ENCODE peak calls at places on chromosomes 12 and 14, in seven cellular contexts. One of them, this sample, is unnamed.
A peak's percentile ranks its signal among the peaks of the same experiment; 100 is the strongest.

GRCh38 chr14:94601961-94602391 is 10.2 kb upstream of the SERPINA3 start:
- DNase-seq in suprapubic skin: peak; percentile 88
- DNase-seq in psoas muscle: peak; percentile 79
- DNase-seq in GM23338: no peak
- DNase-seq in CD4-positive, alpha-beta T cell: no peak
- DNase-seq in PC-9: no peak
- DNase-seq in activated CD8-positive, alpha-beta T cell treated with anti-CD3 and anti-CD28 coated beads for 36 hours: no peak
- DNase-seq in this sample: peak; percentile 38

GRCh38 chr14:95190346-95190840 is 33.1 kb upstream of the DICER1 start:
- DNase-seq in suprapubic skin: no peak
- DNase-seq in activated CD8-positive, alpha-beta T cell treated with anti-CD3 and anti-CD28 coated beads for 36 hours: no peak
- DNase-seq in GM23338: no peak
- DNase-seq in psoas muscle: no peak
- DNase-seq in CD4-positive, alpha-beta T cell: no peak
- DNase-seq in PC-9: no peak
- DNase-seq in this sample: no peak

GRCh38 chr12:57089259-57090245 is 638 bp downstream of the NAB2 start:
- DNase-seq in psoas muscle: peak; percentile 77
- DNase-seq in CD4-positive, alpha-beta T cell: no peak
- DNase-seq in PC-9: peak; percentile 61
- DNase-seq in activated CD8-positive, alpha-beta T cell treated with anti-CD3 and anti-CD28 coated beads for 36 hours: peak; percentile 83
- DNase-seq in GM23338: peak; percentile 49
- DNase-seq in suprapubic skin: peak; percentile 87
- DNase-seq in this sample: no peak

GRCh38 chr12:101819467-101819866 is 11.3 kb downstream of the GNPTAB start:
- DNase-seq in CD4-positive, alpha-beta T cell: no peak
- DNase-seq in PC-9: no peak
- DNase-seq in GM23338: no peak
- DNase-seq in activated CD8-positive, alpha-beta T cell treated with anti-CD3 and anti-CD28 coated beads for 36 hours: no peak
- DNase-seq in psoas muscle: no peak
- DNase-seq in suprapubic skin: no peak
- DNase-seq in this sample: no peak

GRCh38 chr12:57237653-57237951 is 8.1 kb downstream of the SHMT2 start:
- DNase-seq in GM23338: peak; percentile 9
- DNase-seq in PC-9: peak; percentile 26
- DNase-seq in psoas muscle: no peak
- DNase-seq in suprapubic skin: no peak
- DNase-seq in CD4-positive, alpha-beta T cell: no peak
- DNase-seq in activated CD8-positive, alpha-beta T cell treated with anti-CD3 and anti-CD28 coated beads for 36 hours: no peak
- DNase-seq in this sample: no peak

GRCh38 chr14:99327458-99328250 is 55.7 kb upstream of the BCL11B start:
- DNase-seq in activated CD8-positive, alpha-beta T cell treated with anti-CD3 and anti-CD28 coated beads for 36 hours: no peak
- DNase-seq in GM23338: peak; percentile 46
- DNase-seq in psoas muscle: no peak
- DNase-seq in suprapubic skin: peak; percentile 31
- DNase-seq in PC-9: no peak
- DNase-seq in CD4-positive, alpha-beta T cell: no peak
- DNase-seq in this sample: no peak

GRCh38 chr12:51621155-51621922 is 30.3 kb downstream of the SCN8A start:
- DNase-seq in suprapubic skin: no peak
- DNase-seq in psoas muscle: no peak
- DNase-seq in GM23338: no peak
- DNase-seq in activated CD8-positive, alpha-beta T cell treated with anti-CD3 and anti-CD28 coated beads for 36 hours: no peak
- DNase-seq in PC-9: no peak
- DNase-seq in CD4-positive, alpha-beta T cell: no peak
- DNase-seq in this sample: no peak

GRCh38 chr12:117507547-117507946 is 146.1 kb upstream of the NOS1 start:
- DNase-seq in activated CD8-positive, alpha-beta T cell treated with anti-CD3 and anti-CD28 coated beads for 36 hours: no peak
- DNase-seq in psoas muscle: no peak
- DNase-seq in PC-9: no peak
- DNase-seq in suprapubic skin: no peak
- DNase-seq in GM23338: no peak
- DNase-seq in CD4-positive, alpha-beta T cell: no peak
- DNase-seq in this sample: no peak

GRCh38 chr14:20494935-20495766 is 10.2 kb upstream of the RNASE10 start:
- DNase-seq in activated CD8-positive, alpha-beta T cell treated with anti-CD3 and anti-CD28 coated beads for 36 hours: no peak
- DNase-seq in GM23338: no peak
- DNase-seq in suprapubic skin: no peak
- DNase-seq in CD4-positive, alpha-beta T cell: no peak
- DNase-seq in psoas muscle: no peak
- DNase-seq in PC-9: peak; percentile 23
- DNase-seq in this sample: no peak

GRCh38 chr12:52759218-52759617 is 17.9 kb downstream of the KRT76 start:
- DNase-seq in PC-9: no peak
- DNase-seq in activated CD8-positive, alpha-beta T cell treated with anti-CD3 and anti-CD28 coated beads for 36 hours: no peak
- DNase-seq in GM23338: no peak
- DNase-seq in psoas muscle: no peak
- DNase-seq in suprapubic skin: no peak
- DNase-seq in CD4-positive, alpha-beta T cell: no peak
- DNase-seq in this sample: no peak

GRCh38 chr14:97100306-97100705 is 303.1 kb downstream of the VRK1 start:
- DNase-seq in PC-9: no peak
- DNase-seq in CD4-positive, alpha-beta T cell: no peak
- DNase-seq in GM23338: peak; percentile 17
- DNase-seq in activated CD8-positive, alpha-beta T cell treated with anti-CD3 and anti-CD28 coated beads for 36 hours: no peak
- DNase-seq in psoas muscle: no peak
- DNase-seq in suprapubic skin: no peak
- DNase-seq in this sample: no peak
- TF ChIP-seq CTCF in PC-9: no peak
- TF ChIP-seq CTCF in CD4-positive, alpha-beta T cell: no peak
- TF ChIP-seq CTCF in GM23338: no peak
- TF ChIP-seq CTCF in activated CD8-positive, alpha-beta T cell treated with anti-CD3 and anti-CD28 coated beads for 36 hours: no peak
- TF ChIP-seq CTCF in psoas muscle: no peak
- TF ChIP-seq CTCF in suprapubic skin: no peak
- TF ChIP-seq CTCF in this sample: no peak

GRCh38 chr12:109800536-109800935 is 32.7 kb downstream of the TRPV4 start:
- DNase-seq in CD4-positive, alpha-beta T cell: no peak
- DNase-seq in suprapubic skin: no peak
- DNase-seq in activated CD8-positive, alpha-beta T cell treated with anti-CD3 and anti-CD28 coated beads for 36 hours: no peak
- DNase-seq in PC-9: no peak
- DNase-seq in GM23338: no peak
- DNase-seq in psoas muscle: no peak
- DNase-seq in this sample: no peak

GRCh38 chr12:109796057-109796456 is 37.1 kb downstream of the TRPV4 start:
- DNase-seq in suprapubic skin: no peak
- DNase-seq in psoas muscle: no peak
- DNase-seq in activated CD8-positive, alpha-beta T cell treated with anti-CD3 and anti-CD28 coated beads for 36 hours: no peak
- DNase-seq in GM23338: no peak
- DNase-seq in CD4-positive, alpha-beta T cell: no peak
- DNase-seq in PC-9: no peak
- DNase-seq in this sample: no peak

GRCh38 chr12:109798691-109799090 is 34.5 kb downstream of the TRPV4 start:
- DNase-seq in GM23338: no peak
- DNase-seq in PC-9: no peak
- DNase-seq in activated CD8-positive, alpha-beta T cell treated with anti-CD3 and anti-CD28 coated beads for 36 hours: no peak
- DNase-seq in psoas muscle: no peak
- DNase-seq in suprapubic skin: no peak
- DNase-seq in CD4-positive, alpha-beta T cell: no peak
- DNase-seq in this sample: no peak

GRCh38 chr12:109795023-109795422 is 38.2 kb downstream of the TRPV4 start:
- DNase-seq in PC-9: no peak
- DNase-seq in CD4-positive, alpha-beta T cell: no peak
- DNase-seq in activated CD8-positive, alpha-beta T cell treated with anti-CD3 and anti-CD28 coated beads for 36 hours: no peak
- DNase-seq in suprapubic skin: no peak
- DNase-seq in GM23338: no peak
- DNase-seq in psoas muscle: no peak
- DNase-seq in this sample: no peak

DNA sequence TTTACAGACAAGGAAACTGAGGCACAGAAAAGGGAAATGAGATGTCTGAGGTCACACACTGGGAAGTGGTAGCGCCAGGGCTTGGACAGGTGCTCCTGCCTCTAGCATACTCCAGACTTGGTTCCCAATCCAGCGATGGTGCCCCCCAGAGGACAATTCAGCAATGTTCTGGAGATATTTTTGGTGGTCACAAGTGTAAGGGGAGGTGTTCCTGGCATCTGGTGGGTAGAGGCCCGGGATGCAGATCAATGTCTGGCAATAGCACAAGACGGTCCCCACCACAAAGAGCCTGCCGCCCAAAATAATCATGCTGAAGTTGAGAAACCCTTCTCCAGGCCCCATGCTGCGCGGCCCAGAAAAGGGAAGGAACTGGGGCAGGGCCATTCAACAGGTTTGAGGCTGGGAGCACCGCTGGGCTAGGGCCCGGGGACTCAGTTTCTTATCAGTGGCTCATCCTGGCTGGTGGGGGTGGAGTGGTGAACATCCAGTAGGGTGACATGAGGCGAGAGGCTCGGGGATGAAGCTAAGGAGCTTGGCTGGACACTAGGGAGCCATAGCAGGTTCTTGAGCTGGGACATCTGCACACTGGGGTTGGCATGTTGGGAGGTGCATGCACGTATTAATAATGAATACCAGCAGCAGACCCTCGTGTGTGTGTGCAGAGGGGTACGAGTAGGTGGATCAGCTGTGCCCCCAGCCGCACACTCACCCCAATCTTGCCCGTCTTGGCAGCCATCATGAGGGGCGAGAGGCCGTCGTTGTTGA is 35.1 kb downstream of the TRPV4 start:
- DNase-seq in CD4-positive, alpha-beta T cell: no peak
- DNase-seq in GM23338: peak; percentile 64
- DNase-seq in suprapubic skin: no peak
- DNase-seq in PC-9: no peak
- DNase-seq in psoas muscle: no peak
- DNase-seq in activated CD8-positive, alpha-beta T cell treated with anti-CD3 and anti-CD28 coated beads for 36 hours: peak; percentile 28
- DNase-seq in this sample: no peak
- TF ChIP-seq CTCF in CD4-positive, alpha-beta T cell: no peak
- TF ChIP-seq CTCF in GM23338: peak; percentile 56
- TF ChIP-seq CTCF in suprapubic skin: no peak
- TF ChIP-seq CTCF in PC-9: no peak
- TF ChIP-seq CTCF in psoas muscle: no peak
- TF ChIP-seq CTCF in activated CD8-positive, alpha-beta T cell treated with anti-CD3 and anti-CD28 coated beads for 36 hours: peak; percentile 35
- TF ChIP-seq CTCF in this sample: no peak

DNA sequence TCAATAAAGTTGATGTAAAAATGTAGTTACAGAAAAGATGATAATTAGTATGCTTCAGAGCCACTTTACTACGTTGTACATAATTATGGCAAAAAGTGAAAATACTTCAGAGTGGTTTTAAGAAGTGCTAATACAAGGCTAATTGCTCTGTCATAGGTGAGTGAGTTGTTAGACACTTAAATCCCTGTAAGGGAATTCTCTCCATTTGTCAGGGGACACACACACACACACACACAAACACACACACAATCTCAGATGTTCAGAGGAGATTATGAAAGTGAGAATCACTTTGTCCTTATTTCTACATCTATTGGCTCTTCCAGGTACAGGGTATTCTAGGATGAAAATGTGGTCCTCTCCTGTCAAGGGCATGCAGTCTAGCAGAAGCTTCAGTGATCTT is 208.3 kb upstream of the PELI2 start:
- DNase-seq in suprapubic skin: no peak
- DNase-seq in psoas muscle: no peak
- DNase-seq in activated CD8-positive, alpha-beta T cell treated with anti-CD3 and anti-CD28 coated beads for 36 hours: no peak
- DNase-seq in PC-9: no peak
- DNase-seq in CD4-positive, alpha-beta T cell: no peak
- DNase-seq in GM23338: no peak
- DNase-seq in this sample: no peak
- TF ChIP-seq CTCF in suprapubic skin: no peak
- TF ChIP-seq CTCF in psoas muscle: no peak
- TF ChIP-seq CTCF in activated CD8-positive, alpha-beta T cell treated with anti-CD3 and anti-CD28 coated beads for 36 hours: no peak
- TF ChIP-seq CTCF in PC-9: no peak
- TF ChIP-seq CTCF in CD4-positive, alpha-beta T cell: no peak
- TF ChIP-seq CTCF in GM23338: no peak
- TF ChIP-seq CTCF in this sample: no peak

DNA sequence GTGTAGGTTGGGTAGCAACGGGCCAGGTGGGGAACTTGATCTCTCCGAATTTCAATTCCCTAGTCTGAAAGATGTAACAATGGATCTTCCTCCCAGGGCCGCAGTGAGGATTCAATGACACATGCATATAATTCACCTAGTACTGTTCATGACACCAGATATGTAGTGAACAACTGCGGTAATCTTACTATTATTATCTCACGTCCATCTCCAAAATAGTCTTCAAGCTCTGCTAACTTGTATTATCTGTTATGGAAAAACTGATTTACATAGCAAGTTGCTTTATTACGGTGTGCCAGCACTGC is 26.4 kb downstream of the MOK start:
- DNase-seq in CD4-positive, alpha-beta T cell: no peak
- DNase-seq in PC-9: no peak
- DNase-seq in activated CD8-positive, alpha-beta T cell treated with anti-CD3 and anti-CD28 coated beads for 36 hours: no peak
- DNase-seq in GM23338: no peak
- DNase-seq in psoas muscle: no peak
- DNase-seq in suprapubic skin: no peak
- DNase-seq in this sample: no peak
- TF ChIP-seq CTCF in CD4-positive, alpha-beta T cell: no peak
- TF ChIP-seq CTCF in PC-9: no peak
- TF ChIP-seq CTCF in activated CD8-positive, alpha-beta T cell treated with anti-CD3 and anti-CD28 coated beads for 36 hours: no peak
- TF ChIP-seq CTCF in GM23338: no peak
- TF ChIP-seq CTCF in psoas muscle: no peak
- TF ChIP-seq CTCF in suprapubic skin: no peak
- TF ChIP-seq CTCF in this sample: no peak

GRCh38 chr12:91367234-91367849 is 184.7 kb upstream of the DCN start:
- DNase-seq in CD4-positive, alpha-beta T cell: no peak
- DNase-seq in PC-9: no peak
- DNase-seq in GM23338: no peak
- DNase-seq in activated CD8-positive, alpha-beta T cell treated with anti-CD3 and anti-CD28 coated beads for 36 hours: no peak
- DNase-seq in suprapubic skin: no peak
- DNase-seq in psoas muscle: no peak
- DNase-seq in this sample: no peak
- TF ChIP-seq CTCF in CD4-positive, alpha-beta T cell: peak; percentile 30
- TF ChIP-seq CTCF in PC-9: peak; percentile 70
- TF ChIP-seq CTCF in GM23338: peak; percentile 64
- TF ChIP-seq CTCF in activated CD8-positive, alpha-beta T cell treated with anti-CD3 and anti-CD28 coated beads for 36 hours: peak; percentile 42
- TF ChIP-seq CTCF in suprapubic skin: no peak
- TF ChIP-seq CTCF in psoas muscle: peak; percentile 14
- TF ChIP-seq CTCF in this sample: no peak

GRCh38 chr12:14418526-14418925 is 53.0 kb downstream of the ATF7IP start:
- DNase-seq in activated CD8-positive, alpha-beta T cell treated with anti-CD3 and anti-CD28 coated beads for 36 hours: no peak
- DNase-seq in suprapubic skin: no peak
- DNase-seq in CD4-positive, alpha-beta T cell: no peak
- DNase-seq in GM23338: no peak
- DNase-seq in PC-9: no peak
- DNase-seq in psoas muscle: no peak
- DNase-seq in this sample: no peak
- TF ChIP-seq CTCF in activated CD8-positive, alpha-beta T cell treated with anti-CD3 and anti-CD28 coated beads for 36 hours: peak; percentile 60
- TF ChIP-seq CTCF in suprapubic skin: no peak
- TF ChIP-seq CTCF in CD4-positive, alpha-beta T cell: peak; percentile 69
- TF ChIP-seq CTCF in GM23338: no peak
- TF ChIP-seq CTCF in PC-9: no peak
- TF ChIP-seq CTCF in psoas muscle: peak; percentile 36
- TF ChIP-seq CTCF in this sample: no peak

GRCh38 chr12:49633703-49634311 is 10.4 kb downstream of the PRPF40B start:
- DNase-seq in psoas muscle: no peak
- DNase-seq in CD4-positive, alpha-beta T cell: no peak
- DNase-seq in PC-9: no peak
- DNase-seq in suprapubic skin: no peak
- DNase-seq in GM23338: no peak
- DNase-seq in activated CD8-positive, alpha-beta T cell treated with anti-CD3 and anti-CD28 coated beads for 36 hours: peak; percentile 10
- DNase-seq in this sample: no peak

GRCh38 chr12:49627752-49628360 is 4.5 kb downstream of the PRPF40B start:
- DNase-seq in PC-9: no peak
- DNase-seq in GM23338: no peak
- DNase-seq in CD4-positive, alpha-beta T cell: no peak
- DNase-seq in suprapubic skin: no peak
- DNase-seq in psoas muscle: no peak
- DNase-seq in activated CD8-positive, alpha-beta T cell treated with anti-CD3 and anti-CD28 coated beads for 36 hours: no peak
- DNase-seq in this sample: no peak

GRCh38 chr12:49632986-49633702 is 9.8 kb downstream of the PRPF40B start:
- DNase-seq in psoas muscle: no peak
- DNase-seq in GM23338: no peak
- DNase-seq in activated CD8-positive, alpha-beta T cell treated with anti-CD3 and anti-CD28 coated beads for 36 hours: no peak
- DNase-seq in PC-9: no peak
- DNase-seq in CD4-positive, alpha-beta T cell: no peak
- DNase-seq in suprapubic skin: no peak
- DNase-seq in this sample: no peak

GRCh38 chr12:49632401-49632800 is 9.0 kb downstream of the PRPF40B start:
- DNase-seq in activated CD8-positive, alpha-beta T cell treated with anti-CD3 and anti-CD28 coated beads for 36 hours: no peak
- DNase-seq in PC-9: no peak
- DNase-seq in GM23338: no peak
- DNase-seq in CD4-positive, alpha-beta T cell: no peak
- DNase-seq in psoas muscle: no peak
- DNase-seq in suprapubic skin: no peak
- DNase-seq in this sample: no peak

GRCh38 chr12:49631336-49631907 is 8.1 kb downstream of the PRPF40B start:
- DNase-seq in psoas muscle: no peak
- DNase-seq in CD4-positive, alpha-beta T cell: no peak
- DNase-seq in GM23338: peak; percentile 23
- DNase-seq in PC-9: no peak
- DNase-seq in suprapubic skin: no peak
- DNase-seq in activated CD8-positive, alpha-beta T cell treated with anti-CD3 and anti-CD28 coated beads for 36 hours: peak; percentile 17
- DNase-seq in this sample: no peak
- TF ChIP-seq CTCF in psoas muscle: no peak
- TF ChIP-seq CTCF in CD4-positive, alpha-beta T cell: no peak
- TF ChIP-seq CTCF in GM23338: peak; percentile 44
- TF ChIP-seq CTCF in PC-9: no peak
- TF ChIP-seq CTCF in suprapubic skin: no peak
- TF ChIP-seq CTCF in activated CD8-positive, alpha-beta T cell treated with anti-CD3 and anti-CD28 coated beads for 36 hours: no peak
- TF ChIP-seq CTCF in this sample: no peak